ENCODE peak calls at places on chromosome 5, in four cellular contexts. D, K, U and N are unnamed samples.

GRCh38 chr5:159951387-159951786 is 35.1 kb downstream of the ADRA1B start:
- DNase-seq in D (peak), K (peak), U (peak), N (peak)

GRCh38 chr5:137492321-137492720 is 6.8 kb downstream of the SPOCK1 start:
- DNase-seq in D (no peak), K (no peak), U (no peak), N (no peak)

GRCh38 chr5:149931992-149932436 is 12.6 kb downstream of the PDE6A start:
- DNase-seq in D (no peak), K (no peak), U (no peak), N (no peak)

GRCh38 chr5:9582406-9582805 is 36.5 kb upstream of the SEMA5A start:
- DNase-seq in D (no peak), K (no peak), U (no peak), N (no peak)

GRCh38 chr5:141877478-141878185 is 578 bp downstream of the PCDH1 start:
- DNase-seq in D (no peak), K (no peak), U (no peak), N (peak)

GRCh38 chr5:178086266-178086665 is 27.1 kb upstream of the N4BP3 start:
- DNase-seq in D (no peak), K (no peak), U (peak), N (no peak)

GRCh38 chr5:124064956-124065355 is 553.0 kb downstream of the CSNK1G3 start:
- DNase-seq in D (no peak), K (no peak), U (no peak), N (no peak)

GRCh38 chr5:177300236-177300880 is 3.2 kb downstream of the RAB24 start:
- DNase-seq in D (peak), K (peak), U (peak), N (peak)

GRCh38 chr5:16784843-16785791 is 151.0 kb downstream of the MYO10 start:
- DNase-seq in D (no peak), K (no peak), U (no peak), N (no peak)

GRCh38 chr5:179134511-179134910 is 74.3 kb downstream of the ZNF354C start:
- DNase-seq in D (no peak), K (no peak), U (no peak), N (no peak)

GRCh38 chr5:132674671-132675506 is 1.1 kb downstream of the IL4 start:
- DNase-seq in D (no peak), K (peak), U (no peak), N (no peak)

GRCh38 chr5:91225848-91226686 is 157.1 kb downstream of the ARRDC3 start:
- DNase-seq in D (peak), K (no peak), U (peak), N (peak)

GRCh38 chr5:36378551-36378950 is 76.8 kb upstream of the RANBP3L start:
- DNase-seq in D (no peak), K (peak), U (no peak), N (no peak)

GRCh38 chr5:171295299-171295698 is 13.7 kb upstream of the TLX3 start:
- DNase-seq in D (no peak), K (no peak), U (no peak), N (no peak)

GRCh38 chr5:172909931-172910502 is 49.2 kb upstream of the RPL26L1 start:
- DNase-seq in D (no peak), K (no peak), U (no peak), N (no peak)

GRCh38 chr5:6449465-6450158 is 953 bp downstream of the UBE2QL1 start:
- DNase-seq in D (no peak), K (no peak), U (no peak), N (no peak)

GRCh38 chr5:74042559-74043357 is 416.8 kb downstream of the ARHGEF28 start:
- DNase-seq in D (no peak), K (peak), U (no peak), N (no peak)

GRCh38 chr5:139275536-139276297 is 17.8 kb upstream of the MATR3 start:
- DNase-seq in D (no peak), K (no peak), U (no peak), N (no peak)